ENCODE peak calls at places on chromosome 20, in five cellular contexts. W is IMR-90, O is lower lobe of right lung, L is GM13976, G is heart right ventricle. D is an unnamed sample.

GRCh38 chr20:45343867-45344721 is 4.1 kb downstream of the SDC4 start:
- DNase-seq in W (peak; percentile 93), O (no peak), L (no peak), G (no peak), D (peak; percentile 90)

GRCh38 chr20:18058661-18059467 is 1.1 kb upstream of the OVOL2 start:
- DNase-seq in W (no peak), O (peak; percentile 65), L (peak; percentile 44), G (no peak), D (no peak)

GRCh38 chr20:51563597-51564332 is 21.2 kb upstream of the NFATC2 start:
- DNase-seq in W (peak; percentile 86), O (peak; percentile 51), L (no peak), G (peak; percentile 68), D (peak; percentile 90)

GRCh38 chr20:33653900-33654596 is 8.1 kb upstream of the C20orf144 start:
- DNase-seq in W (no peak), O (peak; percentile 80), L (no peak), G (no peak), D (no peak)

GRCh38 chr20:52593634-52594033 is 378.5 kb upstream of the TSHZ2 start:
- DNase-seq in W (no peak), O (no peak), L (no peak), G (no peak), D (no peak)

GRCh38 chr20:51354191-51354768 is 188.2 kb downstream of the NFATC2 start:
- DNase-seq in W (peak; percentile 85), O (no peak), L (no peak), G (no peak), D (peak; percentile 61)

GRCh38 chr20:17494201-17494600 is 37.0 kb downstream of the BFSP1 start:
- DNase-seq in W (no peak), O (no peak), L (no peak), G (no peak), D (no peak)

GRCh38 chr20:19440660-19441527 is 228.5 kb downstream of the SLC24A3 start:
- DNase-seq in W (no peak), O (no peak), L (no peak), G (no peak), D (no peak)

GRCh38 chr20:48782073-48782472 is 45.7 kb downstream of the PREX1 start:
- DNase-seq in W (no peak), O (no peak), L (no peak), G (no peak), D (no peak)

GRCh38 chr20:48015136-48015925 is 230.1 kb upstream of the SULF2 start:
- DNase-seq in W (peak; percentile 15), O (no peak), L (no peak), G (no peak), D (peak; percentile 45)

GRCh38 chr20:1895674-1896496 is 678 bp downstream of the SIRPA start:
- DNase-seq in W (no peak), O (peak; percentile 58), L (no peak), G (peak; percentile 29), D (no peak)

GRCh38 chr20:19351542-19351941 is 139.1 kb downstream of the SLC24A3 start:
- DNase-seq in W (no peak), O (no peak), L (no peak), G (no peak), D (no peak)

GRCh38 chr20:17109307-17109706 is 117.5 kb upstream of the PCSK2 start:
- DNase-seq in W (no peak), O (no peak), L (no peak), G (no peak), D (no peak)

GRCh38 chr20:49791165-49791564 is 21.5 kb upstream of the SLC9A8 start:
- DNase-seq in W (no peak), O (no peak), L (no peak), G (no peak), D (no peak)

GRCh38 chr20:41287327-41287726 is 30.2 kb downstream of the ZHX3 start:
- DNase-seq in W (peak; percentile 97), O (no peak), L (no peak), G (no peak), D (peak; percentile 86)

GRCh38 chr20:37915800-37916570 is 13.1 kb downstream of the VSTM2L start:
- DNase-seq in W (no peak), O (no peak), L (no peak), G (no peak), D (no peak)
- TF ChIP-seq CTCF in W (no peak), O (no peak), L (no peak), G (no peak), D (no peak)

DNA sequence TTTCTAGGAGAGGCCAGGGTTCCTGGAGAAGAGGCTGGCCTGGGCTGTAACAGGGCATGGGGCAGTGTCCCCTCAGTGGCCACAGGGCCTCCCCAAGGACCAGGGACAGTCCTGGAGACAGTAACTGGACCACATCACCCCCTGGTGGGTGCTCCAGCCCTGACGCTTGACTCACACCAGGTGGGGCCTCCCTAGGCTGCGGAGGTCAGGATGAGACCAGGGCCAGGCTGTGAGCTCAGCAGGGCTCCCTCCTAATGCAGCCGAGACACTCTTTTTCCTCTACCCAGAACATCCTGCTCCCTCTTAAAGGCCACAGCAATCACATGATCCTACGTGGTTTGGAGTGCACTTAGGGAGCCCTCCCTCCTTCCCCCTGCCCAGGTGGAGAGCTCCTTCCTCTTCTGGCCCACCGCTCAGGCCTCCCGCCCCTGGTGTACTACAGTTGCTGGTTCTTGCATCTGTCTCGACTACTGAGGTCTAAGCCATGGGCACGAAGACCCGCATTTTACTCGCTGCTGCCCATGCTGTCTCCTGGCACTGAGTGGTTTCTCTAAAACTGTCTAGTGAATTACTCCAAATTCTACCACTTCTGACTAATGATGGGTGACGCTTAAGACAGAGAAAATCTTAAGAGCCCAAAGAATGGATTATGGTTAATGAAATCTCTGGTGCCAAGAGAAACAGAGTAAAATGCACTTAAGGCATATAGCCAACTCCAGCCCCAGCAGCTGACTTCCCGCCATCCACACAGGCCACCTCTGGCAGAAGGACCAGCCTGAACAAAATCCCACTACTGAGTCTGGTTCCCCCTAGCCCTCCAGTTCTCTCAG is 166.1 kb upstream of the CST7 start:
- DNase-seq in W (no peak), O (peak; percentile 29), L (no peak), G (no peak), D (peak; percentile 28)
- TF ChIP-seq CTCF in W (peak; percentile 11), O (no peak), L (no peak), G (no peak), D (peak; percentile 32)

GRCh38 chr20:43925215-43925614 is 10.6 kb downstream of the TOX2 start:
- DNase-seq in W (no peak), O (no peak), L (peak; percentile 53), G (no peak), D (no peak)

GRCh38 chr20:43926691-43927090 is 12.0 kb downstream of the TOX2 start:
- DNase-seq in W (no peak), O (no peak), L (no peak), G (no peak), D (no peak)

GRCh38 chr20:43923917-43924316 is 9.3 kb downstream of the TOX2 start:
- DNase-seq in W (no peak), O (no peak), L (no peak), G (no peak), D (no peak)

GRCh38 chr20:43926287-43926686 is 11.6 kb downstream of the TOX2 start:
- DNase-seq in W (no peak), O (no peak), L (no peak), G (no peak), D (no peak)

DNA sequence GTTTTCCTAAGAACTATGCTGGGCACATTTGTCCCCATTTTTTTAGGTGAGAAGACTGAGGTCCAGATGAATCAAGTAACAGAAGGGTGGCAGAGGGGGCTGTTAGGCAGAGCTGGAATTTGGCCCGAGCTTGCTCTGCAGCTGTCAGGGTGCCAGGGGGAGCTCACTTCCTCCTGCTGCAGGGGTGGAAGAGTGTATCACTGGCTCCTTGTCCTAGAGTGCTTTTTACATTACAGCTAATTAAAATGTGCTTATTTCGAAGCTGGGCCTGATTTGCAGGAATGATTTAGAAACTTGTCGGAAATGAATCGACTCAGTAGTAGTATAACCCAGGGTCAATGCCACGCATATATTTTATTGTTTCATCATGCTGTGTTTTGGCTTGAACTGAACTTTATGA is 11.1 kb downstream of the TOX2 start:
- DNase-seq in W (peak; percentile 58), O (no peak), L (no peak), G (peak; percentile 38), D (peak; percentile 47)
- TF ChIP-seq CTCF in W (peak; percentile 8), O (peak; percentile 16), L (peak; percentile 10), G (no peak), D (peak; percentile 17)

DNA sequence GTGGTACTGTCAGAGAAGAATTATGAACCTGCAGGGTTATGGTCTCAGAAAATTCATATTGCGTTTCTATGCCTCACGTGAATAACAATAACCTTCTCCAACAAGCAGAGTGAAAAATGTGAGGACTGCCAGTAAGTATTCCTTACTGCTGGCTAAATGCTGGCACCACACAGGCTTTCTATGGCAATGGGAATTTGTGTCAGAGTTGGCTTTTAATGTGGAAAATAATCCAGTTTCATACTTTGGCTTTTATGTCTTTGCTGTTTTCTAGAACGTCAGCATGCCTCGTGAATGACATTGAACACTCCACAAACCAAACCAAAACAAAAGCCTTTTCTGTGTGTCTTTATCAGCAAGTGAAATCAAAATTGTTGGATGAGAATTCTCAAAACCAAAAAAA is 655.9 kb downstream of the KIF16B start:
- DNase-seq in W (no peak), O (no peak), L (no peak), G (no peak), D (no peak)
- TF ChIP-seq CTCF in W (no peak), O (no peak), L (no peak), G (no peak), D (no peak)

GRCh38 chr20:23782366-23782983 is 31.7 kb upstream of the CST1 start:
- DNase-seq in W (peak; percentile 2), O (no peak), L (no peak), G (no peak), D (peak; percentile 64)
- TF ChIP-seq CTCF in W (peak; percentile 46), O (peak; percentile 55), L (peak; percentile 46), G (peak; percentile 54), D (peak; percentile 76)

GRCh38 chr20:60011512-60012507 is 53.6 kb downstream of the CDH26 start:
- DNase-seq in W (no peak), O (no peak), L (no peak), G (no peak), D (no peak)

GRCh38 chr20:60010689-60011417 is 52.6 kb downstream of the CDH26 start:
- DNase-seq in W (no peak), O (no peak), L (no peak), G (no peak), D (no peak)

GRCh38 chr20:60008130-60008808 is 50.0 kb downstream of the CDH26 start:
- DNase-seq in W (no peak), O (peak; percentile 52), L (no peak), G (no peak), D (no peak)

GRCh38 chr20:60009318-60009717 is 51.1 kb downstream of the CDH26 start:
- DNase-seq in W (no peak), O (no peak), L (no peak), G (no peak), D (no peak)

DNA sequence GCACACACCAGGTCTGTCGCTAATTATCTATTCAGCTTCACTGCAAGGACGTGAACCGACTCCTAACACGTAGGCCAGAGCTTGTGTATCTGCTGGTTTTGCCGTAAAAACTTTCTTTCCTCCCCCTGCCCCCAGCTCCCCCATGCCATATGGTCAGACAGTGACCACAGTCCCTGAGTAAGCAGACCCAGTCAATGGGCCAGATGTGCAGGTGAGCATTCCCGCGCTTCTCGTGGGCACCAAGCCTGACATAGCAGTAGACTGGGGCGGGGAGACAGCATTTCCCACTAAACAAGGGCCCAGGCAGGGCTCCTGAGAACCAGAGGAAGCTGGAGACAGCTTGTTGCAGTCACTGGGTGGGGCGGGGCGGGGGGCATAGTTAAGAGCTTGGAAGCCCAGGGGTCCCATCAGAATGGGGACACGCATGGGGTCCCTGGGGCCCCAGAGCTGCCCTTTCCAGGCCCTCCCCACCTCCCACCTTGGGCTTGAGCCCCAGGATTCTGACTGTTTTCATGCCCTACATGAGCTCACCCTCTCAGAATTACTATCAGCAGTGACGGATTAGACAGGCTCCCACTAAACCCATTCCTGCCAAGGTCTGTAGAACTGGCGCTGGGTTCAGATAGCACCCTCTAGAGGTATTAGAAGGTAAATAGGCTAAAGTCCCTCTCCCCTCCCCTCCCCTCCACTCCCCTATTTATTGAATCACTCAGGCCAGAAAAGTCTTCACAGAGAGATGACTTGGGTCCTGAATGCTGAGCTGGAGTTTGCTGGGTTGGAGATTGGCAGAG is 51.8 kb downstream of the CDH26 start:
- DNase-seq in W (no peak), O (no peak), L (no peak), G (no peak), D (no peak)
- TF ChIP-seq CTCF in W (no peak), O (peak; percentile 8), L (no peak), G (no peak), D (no peak)